ENCODE peak calls at places on chromosomes 13 and 19, in five cellular contexts. One of them, this sample, is unnamed. For H3K4me1 and H3K27me3, the result is how much of the 10 kb centered on the place peaks cover.

GRCh38 chr19:17107546-17108452 is 32.2 kb downstream of the MYO9B start:
- DNase-seq in CD8-positive, alpha-beta memory T cell: no peak
- DNase-seq in cardiac muscle cell: peak
- DNase-seq in heart left ventricle: peak
- DNase-seq in CD8-positive, alpha-beta T cell: no peak
- DNase-seq in this sample: peak

GRCh38 chr13:22748866-22749586 is 431.8 kb upstream of the SGCG start:
- DNase-seq in CD8-positive, alpha-beta memory T cell: no peak
- DNase-seq in CD8-positive, alpha-beta T cell: no peak
- DNase-seq in heart left ventricle: no peak
- DNase-seq in cardiac muscle cell: peak
- DNase-seq in this sample: no peak

GRCh38 chr19:29815231-29815630 is 3.4 kb downstream of the CCNE1 start:
- DNase-seq in CD8-positive, alpha-beta memory T cell: no peak
- DNase-seq in cardiac muscle cell: no peak
- DNase-seq in heart left ventricle: no peak
- DNase-seq in CD8-positive, alpha-beta T cell: no peak
- DNase-seq in this sample: no peak

GRCh38 chr19:49999371-50000010 is 25.7 kb downstream of the VRK3 start:
- DNase-seq in CD8-positive, alpha-beta T cell: no peak
- DNase-seq in CD8-positive, alpha-beta memory T cell: no peak
- DNase-seq in cardiac muscle cell: peak
- DNase-seq in heart left ventricle: no peak
- DNase-seq in this sample: no peak

GRCh38 chr13:61029064-61029463 is 386.6 kb downstream of the PCDH20 start:
- DNase-seq in cardiac muscle cell: no peak
- DNase-seq in CD8-positive, alpha-beta T cell: no peak
- DNase-seq in CD8-positive, alpha-beta memory T cell: no peak
- DNase-seq in heart left ventricle: no peak
- DNase-seq in this sample: no peak

GRCh38 chr19:35138305-35138799 is 272 bp upstream of the FXYD1 start:
- DNase-seq in CD8-positive, alpha-beta memory T cell: no peak
- DNase-seq in CD8-positive, alpha-beta T cell: no peak
- DNase-seq in heart left ventricle: peak
- DNase-seq in cardiac muscle cell: peak
- DNase-seq in this sample: no peak

GRCh38 chr13:21445759-21446158 is 13.3 kb downstream of the ZDHHC20 start:
- DNase-seq in cardiac muscle cell: no peak
- DNase-seq in CD8-positive, alpha-beta memory T cell: no peak
- DNase-seq in heart left ventricle: no peak
- DNase-seq in CD8-positive, alpha-beta T cell: no peak
- DNase-seq in this sample: no peak

GRCh38 chr13:28819748-28820098 is 416 bp upstream of the MTUS2 start:
- DNase-seq in cardiac muscle cell: peak
- DNase-seq in CD8-positive, alpha-beta T cell: no peak
- DNase-seq in CD8-positive, alpha-beta memory T cell: no peak
- DNase-seq in heart left ventricle: peak
- DNase-seq in this sample: peak

GRCh38 chr13:51785592-51786424 is 18.2 kb downstream of the DHRS12 start:
- DNase-seq in heart left ventricle: peak
- DNase-seq in CD8-positive, alpha-beta T cell: no peak
- DNase-seq in CD8-positive, alpha-beta memory T cell: no peak
- DNase-seq in cardiac muscle cell: peak
- DNase-seq in this sample: peak

GRCh38 chr13:79782541-79783216 is 301.7 kb downstream of the NDFIP2 start:
- DNase-seq in CD8-positive, alpha-beta T cell: no peak
- DNase-seq in cardiac muscle cell: peak
- DNase-seq in CD8-positive, alpha-beta memory T cell: no peak
- DNase-seq in heart left ventricle: peak
- DNase-seq in this sample: peak

GRCh38 chr19:53519431-53519830 is 18.5 kb upstream of the ZNF331 start:
- DNase-seq in cardiac muscle cell: no peak
- DNase-seq in CD8-positive, alpha-beta memory T cell: no peak
- DNase-seq in CD8-positive, alpha-beta T cell: no peak
- DNase-seq in heart left ventricle: peak
- DNase-seq in this sample: peak

GRCh38 chr19:21158523-21159135 is 16.8 kb downstream of the ZNF431 start:
- DNase-seq in CD8-positive, alpha-beta T cell: no peak
- DNase-seq in cardiac muscle cell: peak
- DNase-seq in heart left ventricle: no peak
- DNase-seq in CD8-positive, alpha-beta memory T cell: no peak
- DNase-seq in this sample: no peak

GRCh38 chr13:46295531-46296464 is 84.1 kb downstream of the LRRC63 start:
- DNase-seq in cardiac muscle cell: peak
- DNase-seq in CD8-positive, alpha-beta memory T cell: peak
- DNase-seq in heart left ventricle: peak
- DNase-seq in CD8-positive, alpha-beta T cell: peak
- DNase-seq in this sample: peak

GRCh38 chr19:47487551-47488515 is 3.8 kb upstream of the KPTN start:
- DNase-seq in cardiac muscle cell: no peak
- DNase-seq in heart left ventricle: no peak
- DNase-seq in CD8-positive, alpha-beta T cell: no peak
- DNase-seq in CD8-positive, alpha-beta memory T cell: no peak
- DNase-seq in this sample: no peak

GRCh38 chr19:13966684-13967128 is 14.4 kb downstream of the DCAF15 start:
- DNase-seq in heart left ventricle: no peak
- DNase-seq in cardiac muscle cell: no peak
- DNase-seq in CD8-positive, alpha-beta memory T cell: no peak
- DNase-seq in CD8-positive, alpha-beta T cell: no peak
- DNase-seq in this sample: no peak

GRCh38 chr13:97386832-97387486 is 47.0 kb upstream of the RAP2A start:
- DNase-seq in heart left ventricle: no peak
- DNase-seq in CD8-positive, alpha-beta memory T cell: peak
- DNase-seq in CD8-positive, alpha-beta T cell: peak
- DNase-seq in cardiac muscle cell: peak
- DNase-seq in this sample: no peak

GRCh38 chr13:113938246-113938645 is 35.6 kb downstream of the C13orf46 start:
- DNase-seq in CD8-positive, alpha-beta T cell: no peak
- DNase-seq in cardiac muscle cell: peak
- DNase-seq in CD8-positive, alpha-beta memory T cell: no peak
- DNase-seq in heart left ventricle: no peak
- DNase-seq in this sample: no peak

GRCh38 chr19:12364391-12365093 is 941 bp downstream of the ZNF442 start:
- DNase-seq in cardiac muscle cell: peak
- DNase-seq in CD8-positive, alpha-beta memory T cell: no peak
- DNase-seq in heart left ventricle: no peak
- DNase-seq in CD8-positive, alpha-beta T cell: no peak
- DNase-seq in this sample: peak

GRCh38 chr19:37082307-37082706 is 4.1 kb downstream of the ZNF420 start:
- DNase-seq in CD8-positive, alpha-beta T cell: no peak
- DNase-seq in CD8-positive, alpha-beta memory T cell: no peak
- DNase-seq in cardiac muscle cell: no peak
- DNase-seq in heart left ventricle: no peak
- DNase-seq in this sample: no peak

GRCh38 chr19:16386619-16387240 is 62.1 kb downstream of the KLF2 start:
- DNase-seq in heart left ventricle: no peak
- DNase-seq in CD8-positive, alpha-beta T cell: peak
- DNase-seq in cardiac muscle cell: peak
- DNase-seq in CD8-positive, alpha-beta memory T cell: peak
- DNase-seq in this sample: peak

GRCh38 chr13:40377783-40378182 is 288.7 kb downstream of the FOXO1 start:
- DNase-seq in heart left ventricle: no peak
- DNase-seq in cardiac muscle cell: peak
- DNase-seq in CD8-positive, alpha-beta memory T cell: no peak
- DNase-seq in CD8-positive, alpha-beta T cell: peak
- DNase-seq in this sample: no peak

GRCh38 chr13:20274466-20274865 is 42.3 kb upstream of the GJB6 start:
- DNase-seq in cardiac muscle cell: no peak
- DNase-seq in CD8-positive, alpha-beta T cell: no peak
- DNase-seq in CD8-positive, alpha-beta memory T cell: no peak
- DNase-seq in heart left ventricle: no peak
- DNase-seq in this sample: no peak

GRCh38 chr13:40490086-40490723 is 176.2 kb downstream of the FOXO1 start:
- DNase-seq in cardiac muscle cell: no peak
- DNase-seq in CD8-positive, alpha-beta memory T cell: peak
- DNase-seq in CD8-positive, alpha-beta T cell: peak
- DNase-seq in heart left ventricle: no peak
- DNase-seq in this sample: no peak

GRCh38 chr13:37457594-37457993 is 141.0 kb downstream of the POSTN start:
- DNase-seq in cardiac muscle cell: no peak
- DNase-seq in CD8-positive, alpha-beta memory T cell: no peak
- DNase-seq in heart left ventricle: no peak
- DNase-seq in CD8-positive, alpha-beta T cell: no peak
- DNase-seq in this sample: no peak

GRCh38 chr19:13082192-13083007 is 20.3 kb downstream of the LYL1 start:
- DNase-seq in CD8-positive, alpha-beta memory T cell: no peak
- DNase-seq in heart left ventricle: no peak
- DNase-seq in CD8-positive, alpha-beta T cell: no peak
- DNase-seq in cardiac muscle cell: peak
- DNase-seq in this sample: peak

DNA sequence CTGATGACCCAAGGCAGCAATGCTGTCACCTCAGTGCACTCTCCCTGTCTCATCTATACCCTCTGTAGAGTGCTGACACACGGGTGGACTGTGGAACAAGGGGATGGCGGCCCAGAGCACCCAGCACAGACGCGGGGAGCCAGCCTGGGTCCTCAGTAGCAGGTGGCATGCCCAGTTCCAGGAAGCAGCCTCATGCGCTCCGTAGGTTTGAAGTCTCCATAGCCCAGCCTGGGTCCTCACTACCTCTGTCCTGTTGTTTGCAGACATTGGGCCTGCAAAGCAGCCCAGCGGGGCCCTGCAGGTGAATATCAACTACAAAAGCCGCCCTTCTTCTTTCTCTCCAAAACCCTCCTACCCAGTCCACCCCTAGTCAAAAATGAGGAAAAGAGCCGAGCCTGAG is 5.0 kb upstream of the SLC7A9 start:
- DNase-seq in CD8-positive, alpha-beta T cell: no peak
- DNase-seq in CD8-positive, alpha-beta memory T cell: no peak
- DNase-seq in cardiac muscle cell: no peak
- DNase-seq in heart left ventricle: no peak
- DNase-seq in this sample: no peak
- H3K4me1 ChIP-seq in CD8-positive, alpha-beta T cell: under half
- H3K4me1 ChIP-seq in CD8-positive, alpha-beta memory T cell: under half
- H3K4me1 ChIP-seq in cardiac muscle cell: under half
- H3K4me1 ChIP-seq in heart left ventricle: under half
- H3K4me1 ChIP-seq in this sample: under half

DNA sequence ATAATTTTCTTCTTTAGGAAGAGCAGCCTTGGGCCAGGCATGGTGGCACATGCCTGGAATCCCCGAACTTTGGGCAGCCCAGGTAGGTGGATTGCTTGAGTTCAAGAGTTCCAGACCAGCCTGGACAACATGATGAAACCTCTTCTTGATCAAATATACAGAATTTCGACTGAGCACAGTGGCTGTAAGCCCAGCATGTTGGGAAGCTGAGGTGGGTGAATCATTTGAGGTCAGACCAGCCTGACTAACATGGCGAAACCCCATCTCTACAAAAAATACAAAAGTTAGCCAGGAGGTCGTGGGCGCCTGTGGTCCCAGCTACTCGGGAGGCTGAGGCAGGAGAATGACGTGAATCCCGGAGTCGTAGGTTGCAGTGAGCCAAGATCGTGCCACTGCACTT is 8.0 kb upstream of the NLRP7 start:
- DNase-seq in heart left ventricle: no peak
- DNase-seq in cardiac muscle cell: no peak
- DNase-seq in CD8-positive, alpha-beta T cell: no peak
- DNase-seq in CD8-positive, alpha-beta memory T cell: no peak
- DNase-seq in this sample: no peak
- H3K27me3 ChIP-seq in heart left ventricle: under half
- H3K27me3 ChIP-seq in cardiac muscle cell: under half
- H3K27me3 ChIP-seq in CD8-positive, alpha-beta T cell: under half
- H3K27me3 ChIP-seq in CD8-positive, alpha-beta memory T cell: under half
- H3K27me3 ChIP-seq in this sample: under half

GRCh38 chr19:55386515-55386947 is 799 bp downstream of the RPL28 start:
- DNase-seq in CD8-positive, alpha-beta T cell: no peak
- DNase-seq in CD8-positive, alpha-beta memory T cell: no peak
- DNase-seq in heart left ventricle: no peak
- DNase-seq in cardiac muscle cell: no peak
- DNase-seq in this sample: no peak
- H3K4me1 ChIP-seq in CD8-positive, alpha-beta T cell: half or more
- H3K4me1 ChIP-seq in CD8-positive, alpha-beta memory T cell: half or more
- H3K4me1 ChIP-seq in heart left ventricle: half or more
- H3K4me1 ChIP-seq in cardiac muscle cell: under half
- H3K4me1 ChIP-seq in this sample: under half

GRCh38 chr13:42046448-42046847 is 2.0 kb upstream of the DGKH start:
- DNase-seq in CD8-positive, alpha-beta memory T cell: no peak
- DNase-seq in heart left ventricle: no peak
- DNase-seq in CD8-positive, alpha-beta T cell: no peak
- DNase-seq in cardiac muscle cell: no peak
- DNase-seq in this sample: no peak
- H3K27me3 ChIP-seq in CD8-positive, alpha-beta memory T cell: under half
- H3K27me3 ChIP-seq in heart left ventricle: under half
- H3K27me3 ChIP-seq in CD8-positive, alpha-beta T cell: under half
- H3K27me3 ChIP-seq in cardiac muscle cell: under half
- H3K27me3 ChIP-seq in this sample: under half

GRCh38 chr13:99087130-99087953 is 109.5 kb upstream of the DOCK9 start:
- DNase-seq in CD8-positive, alpha-beta T cell: peak
- DNase-seq in CD8-positive, alpha-beta memory T cell: peak
- DNase-seq in heart left ventricle: peak
- DNase-seq in cardiac muscle cell: peak
- DNase-seq in this sample: peak
- H3K4me1 ChIP-seq in CD8-positive, alpha-beta T cell: under half
- H3K4me1 ChIP-seq in CD8-positive, alpha-beta memory T cell: under half
- H3K4me1 ChIP-seq in heart left ventricle: under half
- H3K4me1 ChIP-seq in cardiac muscle cell: under half
- H3K4me1 ChIP-seq in this sample: under half

GRCh38 chr13:102394158-102395053 is 7.4 kb downstream of the FGF14 start:
- DNase-seq in CD8-positive, alpha-beta T cell: peak
- DNase-seq in heart left ventricle: peak
- DNase-seq in CD8-positive, alpha-beta memory T cell: peak
- DNase-seq in cardiac muscle cell: peak
- DNase-seq in this sample: peak
- H3K27me3 ChIP-seq in CD8-positive, alpha-beta T cell: under half
- H3K27me3 ChIP-seq in heart left ventricle: under half
- H3K27me3 ChIP-seq in CD8-positive, alpha-beta memory T cell: under half
- H3K27me3 ChIP-seq in cardiac muscle cell: under half
- H3K27me3 ChIP-seq in this sample: under half

GRCh38 chr13:110379905-110380341 is 72.8 kb downstream of the COL4A2 start:
- DNase-seq in CD8-positive, alpha-beta T cell: no peak
- DNase-seq in heart left ventricle: no peak
- DNase-seq in CD8-positive, alpha-beta memory T cell: no peak
- DNase-seq in cardiac muscle cell: peak
- DNase-seq in this sample: no peak
- H3K4me1 ChIP-seq in CD8-positive, alpha-beta T cell: under half
- H3K4me1 ChIP-seq in heart left ventricle: half or more
- H3K4me1 ChIP-seq in CD8-positive, alpha-beta memory T cell: under half
- H3K4me1 ChIP-seq in cardiac muscle cell: under half
- H3K4me1 ChIP-seq in this sample: under half